ENCODE peak calls at places on chromosomes 11 and 22, in five cellular contexts. N is AG10803, L is mesenchymal stem cell, S is AG08396, Y is heart left ventricle. T is an unnamed sample.

GRCh38 chr11:65793144-65793581 is 6.3 kb downstream of the OVOL1 start:
- DNase-seq in L (no peak), S (no peak), N (no peak), Y (no peak), T (no peak)

GRCh38 chr11:92449222-92449621 is 224.6 kb downstream of the FAT3 start:
- DNase-seq in S (no peak), N (no peak), Y (no peak), L (no peak), T (no peak)

GRCh38 chr22:33325232-33326004 is 267.2 kb upstream of the SYN3 start:
- DNase-seq in Y (no peak), S (no peak), N (no peak), L (no peak), T (peak)

GRCh38 chr11:60871378-60872061 is 4.2 kb downstream of the ZP1 start:
- DNase-seq in N (peak), L (peak), Y (peak), S (peak), T (no peak)

GRCh38 chr22:43343262-43343988 is at the start of gene SCUBE1:
- DNase-seq in N (no peak), Y (peak), L (peak), S (peak), T (peak)

GRCh38 chr22:46686221-46686872 is 51.7 kb downstream of the CERK start:
- DNase-seq in L (no peak), S (no peak), Y (peak), N (no peak), T (no peak)

GRCh38 chr11:34606326-34607120 is 14.4 kb upstream of the EHF start:
- DNase-seq in L (no peak), S (no peak), N (no peak), Y (no peak), T (no peak)

GRCh38 chr11:61629082-61629481 is 48.2 kb upstream of the SYT7 start:
- DNase-seq in S (no peak), L (no peak), Y (no peak), N (no peak), T (no peak)